ENCODE peak calls at places on chromosomes 1 and 21, in nine cellular contexts. H, W, B, A, U, K, V, M and R are unnamed samples. For H3K4me1, the result is how much of the 10 kb centered on the place peaks cover.

GRCh38 chr1:111813440-111814304 is 58.0 kb downstream of the DDX20 start:
- DNase-seq in H (no peak), W (no peak), B (no peak), A (no peak), U (no peak), K (no peak), V (no peak), M (no peak), R (no peak)

GRCh38 chr1:98817830-98818229 is 156.3 kb downstream of the SNX7 start:
- DNase-seq in H (no peak), W (no peak), B (no peak), A (no peak), U (no peak), K (no peak), V (no peak), M (no peak), R (no peak)

GRCh38 chr1:74767490-74767889 is 34.5 kb downstream of the TYW3 start:
- DNase-seq in H (peak), W (no peak), B (peak), A (peak), U (no peak), K (no peak), V (peak), M (no peak), R (no peak)

GRCh38 chr1:2320001-2320400 is 71.4 kb downstream of the MORN1 start:
- DNase-seq in H (no peak), W (no peak), B (no peak), A (no peak), U (no peak), K (no peak), V (no peak), M (no peak), R (no peak)

GRCh38 chr1:209246660-209247059 is 336.9 kb upstream of the CAMK1G start:
- DNase-seq in H (peak), W (no peak), B (no peak), A (no peak), U (no peak), K (no peak), V (peak), M (no peak), R (no peak)

GRCh38 chr1:93001893-93002292 is 40.6 kb upstream of the DIPK1A start:
- DNase-seq in H (no peak), W (no peak), B (no peak), A (no peak), U (no peak), K (no peak), V (no peak), M (no peak), R (no peak)

GRCh38 chr1:97114842-97115241 is 393.3 kb downstream of the PTBP2 start:
- DNase-seq in H (no peak), W (no peak), B (no peak), A (no peak), U (no peak), K (no peak), V (no peak), M (no peak), R (no peak)

GRCh38 chr1:247367786-247368342 is 36.2 kb upstream of the ZNF496 start:
- DNase-seq in H (no peak), W (no peak), B (no peak), A (no peak), U (no peak), K (no peak), V (peak), M (no peak), R (no peak)

GRCh38 chr1:48661726-48662483 is 114.8 kb downstream of the BEND5 start:
- DNase-seq in H (no peak), W (no peak), B (no peak), A (no peak), U (no peak), K (no peak), V (no peak), M (no peak), R (no peak)

GRCh38 chr1:3741566-3742438 is 10.4 kb upstream of the CCDC27 start:
- DNase-seq in H (no peak), W (no peak), B (no peak), A (no peak), U (peak), K (no peak), V (no peak), M (no peak), R (no peak)

GRCh38 chr1:236159704-236160539 is 17.6 kb downstream of the GPR137B start:
- DNase-seq in H (no peak), W (no peak), B (no peak), A (no peak), U (no peak), K (no peak), V (no peak), M (no peak), R (no peak)

GRCh38 chr1:5565726-5566125 is 426.5 kb downstream of the NPHP4 start:
- DNase-seq in H (no peak), W (no peak), B (no peak), A (no peak), U (no peak), K (no peak), V (no peak), M (no peak), R (peak)

GRCh38 chr1:152109231-152109997 is 5.8 kb downstream of the TCHH start:
- DNase-seq in H (no peak), W (no peak), B (no peak), A (peak), U (no peak), K (no peak), V (peak), M (no peak), R (no peak)

GRCh38 chr1:53139911-53140310 is 2.5 kb downstream of the SLC1A7 start:
- DNase-seq in H (no peak), W (no peak), B (no peak), A (no peak), U (no peak), K (no peak), V (peak), M (no peak), R (no peak)

GRCh38 chr1:189899686-189900495 is 577.8 kb downstream of the BRINP3 start:
- DNase-seq in H (no peak), W (no peak), B (no peak), A (no peak), U (no peak), K (no peak), V (no peak), M (no peak), R (no peak)

GRCh38 chr1:46469846-46470245 is 19.8 kb upstream of the DMBX1 start:
- DNase-seq in H (no peak), W (no peak), B (no peak), A (no peak), U (no peak), K (no peak), V (no peak), M (no peak), R (no peak)

GRCh38 chr1:85617582-85618237 is 37.1 kb downstream of the CCN1 start:
- DNase-seq in H (no peak), W (no peak), B (no peak), A (no peak), U (no peak), K (no peak), V (peak), M (no peak), R (no peak)

GRCh38 chr1:173097001-173097400 is 46.3 kb upstream of the TNFSF18 start:
- DNase-seq in H (no peak), W (no peak), B (no peak), A (no peak), U (no peak), K (no peak), V (peak), M (no peak), R (no peak)

GRCh38 chr1:29513357-29513756 is 277.0 kb downstream of the PTPRU start:
- DNase-seq in H (peak), W (no peak), B (peak), A (peak), U (peak), K (no peak), V (peak), M (peak), R (peak)

GRCh38 chr1:170048515-170048914 is 26.0 kb downstream of the KIFAP3 start:
- DNase-seq in H (no peak), W (no peak), B (no peak), A (no peak), U (no peak), K (no peak), V (no peak), M (no peak), R (no peak)

GRCh38 chr21:43608225-43608624 is 51.1 kb downstream of the HSF2BP start:
- DNase-seq in H (no peak), W (no peak), B (no peak), A (no peak), U (no peak), K (no peak), V (peak), M (no peak), R (no peak)

GRCh38 chr1:230375795-230376194 is 50.3 kb downstream of the PGBD5 start:
- DNase-seq in H (no peak), W (no peak), B (no peak), A (no peak), U (no peak), K (no peak), V (no peak), M (peak), R (no peak)

GRCh38 chr1:226388131-226388530 is 19.8 kb downstream of the PARP1 start:
- DNase-seq in H (no peak), W (no peak), B (no peak), A (no peak), U (no peak), K (no peak), V (no peak), M (no peak), R (no peak)

GRCh38 chr1:40625076-40625475 is 40.4 kb downstream of the RIMS3 start:
- DNase-seq in H (no peak), W (peak), B (no peak), A (no peak), U (peak), K (no peak), V (no peak), M (peak), R (no peak)

GRCh38 chr21:15247613-15248012 is 182.8 kb upstream of the NRIP1 start:
- DNase-seq in H (no peak), W (no peak), B (no peak), A (no peak), U (no peak), K (no peak), V (peak), M (no peak), R (no peak)

GRCh38 chr1:166197597-166197996 is 30.8 kb upstream of the FAM78B start:
- DNase-seq in H (no peak), W (no peak), B (no peak), A (no peak), U (no peak), K (no peak), V (no peak), M (peak), R (no peak)

GRCh38 chr1:154198756-154199562 is 7.1 kb upstream of the TPM3 start:
- DNase-seq in H (peak), W (no peak), B (no peak), A (peak), U (no peak), K (no peak), V (peak), M (peak), R (no peak)

GRCh38 chr1:204438628-204439027 is 27.0 kb upstream of the PPP1R15B start:
- DNase-seq in H (peak), W (peak), B (no peak), A (no peak), U (no peak), K (no peak), V (peak), M (no peak), R (peak)

GRCh38 chr1:1763657-1764621 is 14.3 kb downstream of the NADK start:
- DNase-seq in H (no peak), W (peak), B (no peak), A (no peak), U (no peak), K (peak), V (no peak), M (peak), R (no peak)

GRCh38 chr1:232894436-232894835 is 56.0 kb upstream of the NTPCR start:
- DNase-seq in H (no peak), W (no peak), B (no peak), A (no peak), U (no peak), K (no peak), V (no peak), M (no peak), R (no peak)

GRCh38 chr1:44693900-44694299 is 19.4 kb downstream of the ARMH1 start:
- DNase-seq in H (no peak), W (no peak), B (no peak), A (no peak), U (no peak), K (no peak), V (no peak), M (no peak), R (no peak)

GRCh38 chr1:44698138-44698537 is 23.6 kb downstream of the ARMH1 start:
- DNase-seq in H (no peak), W (no peak), B (no peak), A (no peak), U (no peak), K (no peak), V (no peak), M (no peak), R (no peak)

GRCh38 chr1:44694863-44695478 is 20.5 kb downstream of the ARMH1 start:
- DNase-seq in H (no peak), W (peak), B (no peak), A (no peak), U (no peak), K (no peak), V (no peak), M (no peak), R (no peak)

GRCh38 chr1:44695671-44696070 is 21.2 kb downstream of the ARMH1 start:
- DNase-seq in H (no peak), W (no peak), B (no peak), A (no peak), U (no peak), K (no peak), V (no peak), M (no peak), R (no peak)

DNA sequence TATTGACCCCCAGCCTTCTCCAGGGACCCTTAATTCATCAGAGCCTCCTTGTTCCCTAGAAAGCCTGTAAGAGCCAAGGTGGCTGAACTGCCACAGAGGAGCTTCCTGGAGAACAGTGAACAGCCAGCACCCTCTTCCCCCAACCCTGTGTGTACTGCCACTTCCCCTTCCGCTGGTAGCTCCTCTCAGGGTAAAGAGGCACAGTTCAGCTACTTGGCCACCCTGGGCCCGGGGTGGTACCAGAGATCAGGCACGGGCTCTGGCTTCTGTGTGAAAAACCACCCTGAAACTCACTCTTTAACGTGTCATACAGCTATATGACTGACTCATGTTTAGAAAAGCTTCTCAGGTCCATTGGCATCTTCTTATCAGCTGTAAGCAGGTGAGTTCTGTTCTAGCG is 22.3 kb downstream of the ARMH1 start:
- DNase-seq in H (no peak), W (peak), B (no peak), A (no peak), U (no peak), K (no peak), V (no peak), M (no peak), R (no peak)
- TF ChIP-seq POLR2A in H (no peak), W (no peak), B (no peak), A (no peak), U (no peak), K (no peak), V (no peak), M (no peak), R (no peak)

GRCh38 chr1:150179867-150180266 is 30.2 kb downstream of the PLEKHO1 start:
- DNase-seq in H (no peak), W (no peak), B (no peak), A (no peak), U (peak), K (no peak), V (no peak), M (no peak), R (no peak)
- H3K4me1 ChIP-seq in H (under half), W (under half), B (under half), A (under half), U (under half), K (under half), V (under half), M (under half), R (under half)

GRCh38 chr1:159924025-159924790 is 1.1 kb downstream of the TAGLN2 start:
- DNase-seq in H (peak), W (peak), B (peak), A (no peak), U (peak), K (peak), V (peak), M (peak), R (no peak)
- TF ChIP-seq POLR2A in H (no peak), W (no peak), B (no peak), A (no peak), U (peak), K (no peak), V (peak), M (no peak), R (peak)

GRCh38 chr1:17118268-17118667 is 983 bp downstream of the PADI2 start:
- DNase-seq in H (no peak), W (no peak), B (no peak), A (no peak), U (no peak), K (no peak), V (no peak), M (no peak), R (no peak)
- H3K4me1 ChIP-seq in H (under half), W (under half), B (under half), A (under half), U (under half), K (under half), V (under half), M (under half), R (under half)